ENCODE peak calls at places on chromosomes 3 and 15, in five cellular contexts. Y is astrocyte, M is GM12878, J is dorsolateral prefrontal cortex, V is MM.1S. B is an unnamed sample.

GRCh38 chr3:127721536-127721935 is 48.8 kb downstream of the ABTB1 start:
- DNase-seq in Y (no peak), M (no peak), J (no peak), V (no peak), B (no peak)

GRCh38 chr3:125140011-125140813 is 72.3 kb downstream of the SLC12A8 start:
- DNase-seq in Y (peak; percentile 86), M (no peak), J (no peak), V (no peak), B (peak; percentile 85)

GRCh38 chr3:196684548-196685407 is 27.3 kb downstream of the CEP19 start:
- DNase-seq in Y (peak; percentile 14), M (peak; percentile 83), J (peak; percentile 54), V (peak; percentile 89), B (peak; percentile 40)

GRCh38 chr3:40649346-40649745 is 124.6 kb downstream of the ZNF621 start:
- DNase-seq in Y (no peak), M (no peak), J (no peak), V (no peak), B (no peak)

GRCh38 chr15:86034904-86035303 is 44.8 kb upstream of the AGBL1 start:
- DNase-seq in Y (no peak), M (no peak), J (no peak), V (no peak), B (no peak)

GRCh38 chr15:38660726-38661125 is 96.1 kb upstream of the RASGRP1 start:
- DNase-seq in Y (no peak), M (no peak), J (no peak), V (no peak), B (no peak)

GRCh38 chr3:2872884-2873283 is 237.3 kb downstream of the IL5RA start:
- DNase-seq in Y (no peak), M (no peak), J (no peak), V (no peak), B (no peak)

GRCh38 chr15:72916939-72917338 is 133.4 kb upstream of the ADPGK start:
- DNase-seq in Y (peak; percentile 68), M (no peak), J (no peak), V (no peak), B (no peak)

GRCh38 chr15:69081310-69082004 is 67.0 kb downstream of the NOX5 start:
- DNase-seq in Y (peak; percentile 54), M (no peak), J (no peak), V (no peak), B (peak; percentile 57)

GRCh38 chr3:152376351-152377183 is 107.8 kb downstream of the MBNL1 start:
- DNase-seq in Y (peak; percentile 56), M (peak; percentile 97), J (no peak), V (peak; percentile 34), B (peak; percentile 40)

GRCh38 chr15:90037510-90037860 is 36.4 kb downstream of the ZNF710 start:
- DNase-seq in Y (peak; percentile 58), M (no peak), J (no peak), V (no peak), B (peak; percentile 64)

GRCh38 chr3:123071146-123071545 is 4.3 kb downstream of the PDIA5 start:
- DNase-seq in Y (peak; percentile 36), M (no peak), J (peak; percentile 59), V (no peak), B (no peak)

GRCh38 chr3:50388021-50388719 is 28.8 kb upstream of the TMEM115 start:
- DNase-seq in Y (no peak), M (no peak), J (peak; percentile 47), V (no peak), B (no peak)

GRCh38 chr15:76380249-76380648 is 43.7 kb downstream of the ISL2 start:
- DNase-seq in Y (no peak), M (no peak), J (no peak), V (no peak), B (no peak)

GRCh38 chr15:59017459-59017858 is 30.0 kb downstream of the RNF111 start:
- DNase-seq in Y (no peak), M (no peak), J (no peak), V (no peak), B (no peak)

GRCh38 chr3:27606537-27606936 is 115.6 kb downstream of the EOMES start:
- DNase-seq in Y (peak; percentile 80), M (no peak), J (no peak), V (no peak), B (peak; percentile 69)

GRCh38 chr3:127252446-127252845 is 35.4 kb downstream of the PRR20G start:
- DNase-seq in Y (no peak), M (no peak), J (no peak), V (no peak), B (no peak)

GRCh38 chr3:20324664-20325478 is 138.9 kb upstream of the SGO1 start:
- DNase-seq in Y (peak; percentile 61), M (peak; percentile 39), J (no peak), V (no peak), B (no peak)

GRCh38 chr3:82973810-82974209 is 1212.4 kb upstream of the GBE1 start:
- DNase-seq in Y (no peak), M (no peak), J (no peak), V (no peak), B (no peak)

GRCh38 chr15:63575312-63575711 is 21.9 kb upstream of the FBXL22 start:
- DNase-seq in Y (no peak), M (no peak), J (no peak), V (no peak), B (no peak)

GRCh38 chr3:141469712-141470111 is 17.1 kb upstream of the RASA2 start:
- DNase-seq in Y (peak; percentile 30), M (no peak), J (no peak), V (no peak), B (no peak)

GRCh38 chr3:141460097-141460704 is 26.6 kb upstream of the RASA2 start:
- DNase-seq in Y (peak; percentile 61), M (no peak), J (peak; percentile 90), V (peak; percentile 86), B (peak; percentile 85)

GRCh38 chr3:141466633-141467169 is 20.1 kb upstream of the RASA2 start:
- DNase-seq in Y (no peak), M (no peak), J (no peak), V (no peak), B (no peak)

GRCh38 chr3:141462176-141462859 is 24.5 kb upstream of the RASA2 start:
- DNase-seq in Y (no peak), M (no peak), J (no peak), V (no peak), B (no peak)

DNA sequence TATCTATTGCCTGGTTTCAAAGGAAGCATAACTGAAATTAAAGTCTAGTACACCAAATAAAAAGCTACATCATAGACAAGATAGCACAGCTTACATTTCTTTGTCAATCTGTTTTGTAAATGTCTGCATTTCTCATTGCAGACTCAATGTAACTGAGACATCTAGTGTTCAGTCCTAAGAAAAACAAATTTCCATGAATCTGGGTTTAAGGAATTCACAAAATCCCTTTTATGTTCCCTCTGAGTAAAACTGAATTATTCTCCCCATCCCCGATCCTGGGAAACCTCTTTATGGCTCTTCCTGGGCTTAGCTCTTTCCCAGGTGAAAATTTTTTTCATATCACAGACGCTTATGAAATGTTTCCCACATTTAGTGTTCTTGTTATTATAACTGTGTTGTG is 21.6 kb upstream of the RASA2 start:
- DNase-seq in Y (no peak), M (no peak), J (no peak), V (no peak), B (peak; percentile 42)
- TF ChIP-seq CTCF in Y (peak; percentile 16), M (no peak), J (peak; percentile 37), V (no peak), B (peak; percentile 56)

GRCh38 chr15:84603630-84604379 is 3.0 kb downstream of the ZSCAN2 start:
- DNase-seq in Y (no peak), M (no peak), J (no peak), V (no peak), B (no peak)
- H3K4me3 ChIP-seq in Y (no peak overlapping the region), M (peak overlapping the region; percentile 43), J (no peak overlapping the region), V (no peak overlapping the region), B (no peak overlapping the region)

GRCh38 chr3:194971009-194971408 is 285.3 kb downstream of the FAM43A start:
- DNase-seq in Y (no peak), M (no peak), J (no peak), V (no peak), B (no peak)

GRCh38 chr3:194970066-194970465 is 284.4 kb downstream of the FAM43A start:
- DNase-seq in Y (no peak), M (no peak), J (no peak), V (no peak), B (no peak)

GRCh38 chr3:194964809-194965208 is 279.1 kb downstream of the FAM43A start:
- DNase-seq in Y (no peak), M (no peak), J (no peak), V (no peak), B (no peak)

GRCh38 chr3:194971965-194972364 is 286.3 kb downstream of the FAM43A start:
- DNase-seq in Y (no peak), M (no peak), J (no peak), V (no peak), B (no peak)

DNA sequence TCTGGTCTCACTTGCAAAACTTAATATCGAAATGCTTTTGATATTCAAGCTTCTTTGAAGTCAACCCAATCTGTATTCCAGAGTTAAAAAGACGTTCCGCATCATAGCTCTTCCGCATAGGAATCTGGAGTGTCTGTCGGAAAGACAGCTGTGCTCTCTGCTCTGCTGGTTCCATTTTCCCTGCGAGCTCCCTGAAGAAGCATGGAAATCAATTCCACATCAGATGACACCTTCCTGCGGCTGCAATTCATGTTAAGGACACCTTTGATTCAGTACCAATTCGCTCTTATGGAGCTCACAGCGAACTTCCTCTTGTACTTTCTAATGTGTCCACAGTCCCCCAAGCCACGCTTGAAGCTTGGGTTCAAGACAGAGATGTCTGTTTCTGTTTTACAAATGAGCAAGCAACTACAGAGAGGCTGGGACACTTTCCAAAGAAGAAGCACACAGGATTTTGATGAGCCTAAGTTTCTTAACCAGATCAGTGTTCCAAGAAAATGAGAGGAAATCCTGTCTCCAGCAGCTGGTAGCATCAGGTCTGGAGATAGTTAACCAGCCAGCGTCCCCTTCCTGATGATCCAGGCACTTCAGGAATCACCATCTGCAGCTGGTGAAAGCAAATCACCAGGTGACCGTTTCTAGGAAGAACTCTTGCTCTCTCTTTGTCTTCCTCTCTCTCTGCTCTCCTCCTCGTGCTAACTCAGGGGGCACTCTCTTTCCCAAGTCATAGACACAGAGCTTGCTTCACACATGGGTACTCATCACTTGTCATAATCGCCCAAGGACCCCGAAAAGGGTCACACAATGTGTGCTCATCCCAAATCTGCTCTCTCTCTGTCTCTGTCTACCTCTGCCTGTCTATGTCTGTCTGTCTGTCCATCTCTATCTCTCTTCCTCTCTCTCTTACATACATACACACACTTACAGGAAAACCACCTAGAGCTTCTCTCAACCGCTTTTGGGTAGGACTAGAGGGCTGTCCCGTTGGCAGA is 281.7 kb downstream of the FAM43A start:
- DNase-seq in Y (no peak), M (no peak), J (no peak), V (no peak), B (peak; percentile 17)
- TF ChIP-seq CTCF in Y (no peak), M (no peak), J (no peak), V (no peak), B (peak; percentile 27)

DNA sequence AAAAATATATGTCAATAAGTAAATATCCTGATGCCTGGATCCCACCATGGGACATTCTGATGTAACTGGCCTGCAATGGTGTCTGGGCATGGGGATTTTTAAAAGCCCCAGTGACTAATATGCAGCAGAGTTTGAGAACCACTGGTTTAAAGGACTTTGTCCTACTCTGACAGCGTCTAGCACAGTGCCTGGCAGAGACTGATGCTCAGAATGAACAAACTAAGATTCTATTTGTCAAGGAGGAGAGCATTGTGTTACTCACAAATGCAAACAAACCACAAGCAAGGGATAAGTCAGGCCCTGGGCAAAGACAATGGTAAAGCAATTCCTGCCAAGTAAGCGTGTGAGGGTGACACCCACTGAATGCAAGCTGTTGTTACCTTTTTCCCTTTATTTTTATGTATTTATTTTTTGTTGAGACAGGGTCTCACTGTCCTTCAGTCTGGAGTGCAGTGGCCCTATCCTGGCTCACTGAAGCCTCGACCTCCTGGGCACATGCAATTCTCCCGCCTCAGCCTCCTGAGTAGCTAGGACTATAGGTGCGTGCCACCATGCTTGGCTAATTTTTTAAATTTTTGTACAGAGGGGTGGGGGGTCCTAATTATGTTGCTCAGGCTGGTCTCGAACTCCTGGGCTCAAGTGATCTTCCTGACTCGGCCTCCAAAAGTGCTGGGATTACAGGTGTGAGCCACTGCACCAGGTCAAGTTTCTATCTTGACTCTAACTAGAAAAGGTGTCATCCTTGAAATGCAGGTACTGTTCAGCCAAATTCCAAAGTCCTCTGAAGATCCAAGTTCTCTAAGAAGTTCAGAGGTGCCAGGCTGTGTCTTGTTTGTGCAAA is 909 bp upstream of the GPD1L start:
- DNase-seq in Y (no peak), M (no peak), J (no peak), V (no peak), B (peak; percentile 5)
- H3K4me3 ChIP-seq in Y (peak overlapping the region; percentile 64), M (no peak overlapping the region), J (peak overlapping the region; percentile 93), V (peak overlapping the region; percentile 20), B (peak overlapping the region; percentile 55)

B was measured in AG10803.